ENCODE peak calls at places on chromosomes 16 and 17, in five cellular contexts. One of them, this sample, is unnamed.

GRCh38 chr17:79081571-79082276 is 7.1 kb downstream of the ENGASE start:
- DNase-seq in left ventricle myocardium inferior: peak
- DNase-seq in iPS-NIHi11: no peak
- DNase-seq in activated T-helper 1 cell treated with anti-CD3 and anti-CD28 coated beads, Interleukin-2, amount 50 U/mL, for 16 hours: no peak
- DNase-seq in NCI-H187 treated with DMSO at 0.1 percent for 48 hours: no peak
- DNase-seq in this sample: no peak

GRCh38 chr17:27430882-27431491 is 25.3 kb upstream of the KSR1 start:
- DNase-seq in left ventricle myocardium inferior: peak
- DNase-seq in NCI-H187 treated with DMSO at 0.1 percent for 48 hours: no peak
- DNase-seq in activated T-helper 1 cell treated with anti-CD3 and anti-CD28 coated beads, Interleukin-2, amount 50 U/mL, for 16 hours: no peak
- DNase-seq in iPS-NIHi11: peak
- DNase-seq in this sample: peak

GRCh38 chr17:2814499-2815341 is 18.5 kb downstream of the RAP1GAP2 start:
- DNase-seq in activated T-helper 1 cell treated with anti-CD3 and anti-CD28 coated beads, Interleukin-2, amount 50 U/mL, for 16 hours: peak
- DNase-seq in left ventricle myocardium inferior: no peak
- DNase-seq in iPS-NIHi11: no peak
- DNase-seq in NCI-H187 treated with DMSO at 0.1 percent for 48 hours: no peak
- DNase-seq in this sample: no peak

GRCh38 chr16:81778861-81779539 is at the start of gene PLCG2:
- DNase-seq in left ventricle myocardium inferior: peak
- DNase-seq in iPS-NIHi11: peak
- DNase-seq in activated T-helper 1 cell treated with anti-CD3 and anti-CD28 coated beads, Interleukin-2, amount 50 U/mL, for 16 hours: peak
- DNase-seq in NCI-H187 treated with DMSO at 0.1 percent for 48 hours: no peak
- DNase-seq in this sample: peak

GRCh38 chr17:57424777-57425188 is 168.5 kb downstream of the MSI2 start:
- DNase-seq in iPS-NIHi11: peak
- DNase-seq in NCI-H187 treated with DMSO at 0.1 percent for 48 hours: no peak
- DNase-seq in left ventricle myocardium inferior: no peak
- DNase-seq in activated T-helper 1 cell treated with anti-CD3 and anti-CD28 coated beads, Interleukin-2, amount 50 U/mL, for 16 hours: no peak
- DNase-seq in this sample: peak

GRCh38 chr17:50863931-50864330 is 2.2 kb downstream of the TOB1 start:
- DNase-seq in iPS-NIHi11: no peak
- DNase-seq in NCI-H187 treated with DMSO at 0.1 percent for 48 hours: no peak
- DNase-seq in left ventricle myocardium inferior: no peak
- DNase-seq in activated T-helper 1 cell treated with anti-CD3 and anti-CD28 coated beads, Interleukin-2, amount 50 U/mL, for 16 hours: no peak
- DNase-seq in this sample: no peak

GRCh38 chr16:56792960-56793359 is 63.0 kb downstream of the NUP93 start:
- DNase-seq in activated T-helper 1 cell treated with anti-CD3 and anti-CD28 coated beads, Interleukin-2, amount 50 U/mL, for 16 hours: no peak
- DNase-seq in NCI-H187 treated with DMSO at 0.1 percent for 48 hours: no peak
- DNase-seq in left ventricle myocardium inferior: no peak
- DNase-seq in iPS-NIHi11: no peak
- DNase-seq in this sample: no peak

GRCh38 chr17:31100840-31101239 is 6.1 kb downstream of the NF1 start:
- DNase-seq in NCI-H187 treated with DMSO at 0.1 percent for 48 hours: no peak
- DNase-seq in iPS-NIHi11: no peak
- DNase-seq in left ventricle myocardium inferior: no peak
- DNase-seq in activated T-helper 1 cell treated with anti-CD3 and anti-CD28 coated beads, Interleukin-2, amount 50 U/mL, for 16 hours: no peak
- DNase-seq in this sample: no peak

GRCh38 chr17:61583242-61583641 is 7.8 kb downstream of the NACA2 start:
- DNase-seq in NCI-H187 treated with DMSO at 0.1 percent for 48 hours: no peak
- DNase-seq in iPS-NIHi11: peak
- DNase-seq in activated T-helper 1 cell treated with anti-CD3 and anti-CD28 coated beads, Interleukin-2, amount 50 U/mL, for 16 hours: no peak
- DNase-seq in left ventricle myocardium inferior: no peak
- DNase-seq in this sample: no peak

GRCh38 chr16:22428654-22429053 is 54.2 kb upstream of the CDR2 start:
- DNase-seq in activated T-helper 1 cell treated with anti-CD3 and anti-CD28 coated beads, Interleukin-2, amount 50 U/mL, for 16 hours: no peak
- DNase-seq in NCI-H187 treated with DMSO at 0.1 percent for 48 hours: no peak
- DNase-seq in left ventricle myocardium inferior: peak
- DNase-seq in iPS-NIHi11: no peak
- DNase-seq in this sample: no peak

GRCh38 chr17:17226451-17227265 is 10.3 kb downstream of the FLCN start:
- DNase-seq in left ventricle myocardium inferior: no peak
- DNase-seq in NCI-H187 treated with DMSO at 0.1 percent for 48 hours: no peak
- DNase-seq in activated T-helper 1 cell treated with anti-CD3 and anti-CD28 coated beads, Interleukin-2, amount 50 U/mL, for 16 hours: no peak
- DNase-seq in iPS-NIHi11: no peak
- DNase-seq in this sample: no peak

GRCh38 chr16:11977206-11978041 is 890 bp downstream of the SNX29 start:
- DNase-seq in left ventricle myocardium inferior: no peak
- DNase-seq in activated T-helper 1 cell treated with anti-CD3 and anti-CD28 coated beads, Interleukin-2, amount 50 U/mL, for 16 hours: peak
- DNase-seq in iPS-NIHi11: no peak
- DNase-seq in NCI-H187 treated with DMSO at 0.1 percent for 48 hours: no peak
- DNase-seq in this sample: peak

GRCh38 chr16:88999457-89000206 is 22.6 kb upstream of the CBFA2T3 start:
- DNase-seq in NCI-H187 treated with DMSO at 0.1 percent for 48 hours: no peak
- DNase-seq in left ventricle myocardium inferior: no peak
- DNase-seq in iPS-NIHi11: peak
- DNase-seq in activated T-helper 1 cell treated with anti-CD3 and anti-CD28 coated beads, Interleukin-2, amount 50 U/mL, for 16 hours: no peak
- DNase-seq in this sample: peak

GRCh38 chr17:34858941-34859562 is 102.2 kb downstream of the CCT6B start:
- DNase-seq in left ventricle myocardium inferior: no peak
- DNase-seq in NCI-H187 treated with DMSO at 0.1 percent for 48 hours: no peak
- DNase-seq in activated T-helper 1 cell treated with anti-CD3 and anti-CD28 coated beads, Interleukin-2, amount 50 U/mL, for 16 hours: no peak
- DNase-seq in iPS-NIHi11: no peak
- DNase-seq in this sample: no peak

GRCh38 chr17:28042721-28043291 is 329 bp downstream of the NLK start:
- DNase-seq in left ventricle myocardium inferior: no peak
- DNase-seq in NCI-H187 treated with DMSO at 0.1 percent for 48 hours: no peak
- DNase-seq in iPS-NIHi11: no peak
- DNase-seq in activated T-helper 1 cell treated with anti-CD3 and anti-CD28 coated beads, Interleukin-2, amount 50 U/mL, for 16 hours: no peak
- DNase-seq in this sample: no peak

GRCh38 chr17:73650617-73651200 is 6.5 kb upstream of the SDK2 start:
- DNase-seq in iPS-NIHi11: no peak
- DNase-seq in activated T-helper 1 cell treated with anti-CD3 and anti-CD28 coated beads, Interleukin-2, amount 50 U/mL, for 16 hours: no peak
- DNase-seq in NCI-H187 treated with DMSO at 0.1 percent for 48 hours: no peak
- DNase-seq in left ventricle myocardium inferior: no peak
- DNase-seq in this sample: no peak

GRCh38 chr16:53052519-53053501 is at the start of gene CHD9NB:
- DNase-seq in activated T-helper 1 cell treated with anti-CD3 and anti-CD28 coated beads, Interleukin-2, amount 50 U/mL, for 16 hours: no peak
- DNase-seq in left ventricle myocardium inferior: no peak
- DNase-seq in NCI-H187 treated with DMSO at 0.1 percent for 48 hours: no peak
- DNase-seq in iPS-NIHi11: no peak
- DNase-seq in this sample: no peak

GRCh38 chr16:87044031-87044380 is 273.2 kb downstream of the C16orf95 start:
- DNase-seq in NCI-H187 treated with DMSO at 0.1 percent for 48 hours: no peak
- DNase-seq in iPS-NIHi11: no peak
- DNase-seq in activated T-helper 1 cell treated with anti-CD3 and anti-CD28 coated beads, Interleukin-2, amount 50 U/mL, for 16 hours: no peak
- DNase-seq in left ventricle myocardium inferior: no peak
- DNase-seq in this sample: no peak

GRCh38 chr16:11071829-11072228 is 127.5 kb downstream of the CLEC16A start:
- DNase-seq in left ventricle myocardium inferior: no peak
- DNase-seq in iPS-NIHi11: no peak
- DNase-seq in activated T-helper 1 cell treated with anti-CD3 and anti-CD28 coated beads, Interleukin-2, amount 50 U/mL, for 16 hours: no peak
- DNase-seq in NCI-H187 treated with DMSO at 0.1 percent for 48 hours: no peak
- DNase-seq in this sample: no peak

GRCh38 chr16:50403491-50403890 is 34.7 kb upstream of the BRD7 start:
- DNase-seq in NCI-H187 treated with DMSO at 0.1 percent for 48 hours: no peak
- DNase-seq in left ventricle myocardium inferior: peak
- DNase-seq in iPS-NIHi11: no peak
- DNase-seq in activated T-helper 1 cell treated with anti-CD3 and anti-CD28 coated beads, Interleukin-2, amount 50 U/mL, for 16 hours: no peak
- DNase-seq in this sample: no peak

GRCh38 chr17:68100000-68100641 is 64.6 kb downstream of the KPNA2 start:
- DNase-seq in left ventricle myocardium inferior: no peak
- DNase-seq in iPS-NIHi11: no peak
- DNase-seq in activated T-helper 1 cell treated with anti-CD3 and anti-CD28 coated beads, Interleukin-2, amount 50 U/mL, for 16 hours: no peak
- DNase-seq in NCI-H187 treated with DMSO at 0.1 percent for 48 hours: no peak
- DNase-seq in this sample: no peak

GRCh38 chr17:75823257-75824041 is 20.8 kb downstream of the UNC13D start:
- DNase-seq in left ventricle myocardium inferior: no peak
- DNase-seq in NCI-H187 treated with DMSO at 0.1 percent for 48 hours: no peak
- DNase-seq in activated T-helper 1 cell treated with anti-CD3 and anti-CD28 coated beads, Interleukin-2, amount 50 U/mL, for 16 hours: no peak
- DNase-seq in iPS-NIHi11: no peak
- DNase-seq in this sample: no peak

GRCh38 chr17:17376362-17376761 is 73.2 kb downstream of the NT5M start:
- DNase-seq in activated T-helper 1 cell treated with anti-CD3 and anti-CD28 coated beads, Interleukin-2, amount 50 U/mL, for 16 hours: no peak
- DNase-seq in iPS-NIHi11: no peak
- DNase-seq in left ventricle myocardium inferior: no peak
- DNase-seq in NCI-H187 treated with DMSO at 0.1 percent for 48 hours: no peak
- DNase-seq in this sample: no peak

GRCh38 chr17:49944451-49944850 is 24.5 kb upstream of the DLX4 start:
- DNase-seq in iPS-NIHi11: peak
- DNase-seq in activated T-helper 1 cell treated with anti-CD3 and anti-CD28 coated beads, Interleukin-2, amount 50 U/mL, for 16 hours: no peak
- DNase-seq in left ventricle myocardium inferior: no peak
- DNase-seq in NCI-H187 treated with DMSO at 0.1 percent for 48 hours: no peak
- DNase-seq in this sample: peak

GRCh38 chr17:31321481-31321880 is at the start of gene EVI2A:
- DNase-seq in iPS-NIHi11: peak
- DNase-seq in activated T-helper 1 cell treated with anti-CD3 and anti-CD28 coated beads, Interleukin-2, amount 50 U/mL, for 16 hours: peak
- DNase-seq in left ventricle myocardium inferior: no peak
- DNase-seq in NCI-H187 treated with DMSO at 0.1 percent for 48 hours: no peak
- DNase-seq in this sample: no peak

GRCh38 chr17:951388-952132 is 28.0 kb downstream of the NXN start:
- DNase-seq in NCI-H187 treated with DMSO at 0.1 percent for 48 hours: no peak
- DNase-seq in activated T-helper 1 cell treated with anti-CD3 and anti-CD28 coated beads, Interleukin-2, amount 50 U/mL, for 16 hours: no peak
- DNase-seq in left ventricle myocardium inferior: no peak
- DNase-seq in iPS-NIHi11: peak
- DNase-seq in this sample: peak

GRCh38 chr16:70663524-70664324 is 17.4 kb downstream of the IL34 start:
- DNase-seq in iPS-NIHi11: no peak
- DNase-seq in left ventricle myocardium inferior: no peak
- DNase-seq in NCI-H187 treated with DMSO at 0.1 percent for 48 hours: no peak
- DNase-seq in activated T-helper 1 cell treated with anti-CD3 and anti-CD28 coated beads, Interleukin-2, amount 50 U/mL, for 16 hours: no peak
- DNase-seq in this sample: no peak

GRCh38 chr17:37701424-37702020 is 43.3 kb downstream of the HNF1B start:
- DNase-seq in iPS-NIHi11: peak
- DNase-seq in NCI-H187 treated with DMSO at 0.1 percent for 48 hours: no peak
- DNase-seq in left ventricle myocardium inferior: no peak
- DNase-seq in activated T-helper 1 cell treated with anti-CD3 and anti-CD28 coated beads, Interleukin-2, amount 50 U/mL, for 16 hours: no peak
- DNase-seq in this sample: peak

GRCh38 chr16:8959921-8960787 is 3.6 kb downstream of the USP7 start:
- DNase-seq in NCI-H187 treated with DMSO at 0.1 percent for 48 hours: no peak
- DNase-seq in left ventricle myocardium inferior: no peak
- DNase-seq in iPS-NIHi11: peak
- DNase-seq in activated T-helper 1 cell treated with anti-CD3 and anti-CD28 coated beads, Interleukin-2, amount 50 U/mL, for 16 hours: no peak
- DNase-seq in this sample: peak

GRCh38 chr16:10741844-10742243 is 1.8 kb upstream of the NUBP1 start:
- DNase-seq in left ventricle myocardium inferior: peak
- DNase-seq in activated T-helper 1 cell treated with anti-CD3 and anti-CD28 coated beads, Interleukin-2, amount 50 U/mL, for 16 hours: no peak
- DNase-seq in iPS-NIHi11: no peak
- DNase-seq in NCI-H187 treated with DMSO at 0.1 percent for 48 hours: no peak
- DNase-seq in this sample: no peak

GRCh38 chr17:57667461-57667923 is 77.6 kb downstream of the CCDC182 start:
- DNase-seq in left ventricle myocardium inferior: no peak
- DNase-seq in NCI-H187 treated with DMSO at 0.1 percent for 48 hours: no peak
- DNase-seq in iPS-NIHi11: no peak
- DNase-seq in activated T-helper 1 cell treated with anti-CD3 and anti-CD28 coated beads, Interleukin-2, amount 50 U/mL, for 16 hours: no peak
- DNase-seq in this sample: no peak

GRCh38 chr17:11922634-11923033 is 74.6 kb downstream of the ZNF18 start:
- DNase-seq in iPS-NIHi11: no peak
- DNase-seq in activated T-helper 1 cell treated with anti-CD3 and anti-CD28 coated beads, Interleukin-2, amount 50 U/mL, for 16 hours: no peak
- DNase-seq in left ventricle myocardium inferior: no peak
- DNase-seq in NCI-H187 treated with DMSO at 0.1 percent for 48 hours: no peak
- DNase-seq in this sample: no peak

GRCh38 chr17:13977837-13978236 is 91.5 kb upstream of the COX10 start:
- DNase-seq in NCI-H187 treated with DMSO at 0.1 percent for 48 hours: no peak
- DNase-seq in iPS-NIHi11: no peak
- DNase-seq in left ventricle myocardium inferior: no peak
- DNase-seq in activated T-helper 1 cell treated with anti-CD3 and anti-CD28 coated beads, Interleukin-2, amount 50 U/mL, for 16 hours: no peak
- DNase-seq in this sample: no peak

GRCh38 chr16:24771779-24772157 is 42.3 kb downstream of the TNRC6A start:
- DNase-seq in activated T-helper 1 cell treated with anti-CD3 and anti-CD28 coated beads, Interleukin-2, amount 50 U/mL, for 16 hours: no peak
- DNase-seq in iPS-NIHi11: no peak
- DNase-seq in left ventricle myocardium inferior: no peak
- DNase-seq in NCI-H187 treated with DMSO at 0.1 percent for 48 hours: no peak
- DNase-seq in this sample: no peak

GRCh38 chr17:39596543-39597267 is 11.0 kb downstream of the NEUROD2 start:
- DNase-seq in iPS-NIHi11: no peak
- DNase-seq in left ventricle myocardium inferior: no peak
- DNase-seq in activated T-helper 1 cell treated with anti-CD3 and anti-CD28 coated beads, Interleukin-2, amount 50 U/mL, for 16 hours: no peak
- DNase-seq in NCI-H187 treated with DMSO at 0.1 percent for 48 hours: no peak
- DNase-seq in this sample: no peak

GRCh38 chr16:71367243-71367976 is 8.9 kb downstream of the CALB2 start:
- DNase-seq in left ventricle myocardium inferior: no peak
- DNase-seq in NCI-H187 treated with DMSO at 0.1 percent for 48 hours: no peak
- DNase-seq in iPS-NIHi11: peak
- DNase-seq in activated T-helper 1 cell treated with anti-CD3 and anti-CD28 coated beads, Interleukin-2, amount 50 U/mL, for 16 hours: peak
- DNase-seq in this sample: peak

This sample was measured in ELF-1.